ENCODE peak calls at places on chromosomes 12 and 14, in eight cellular contexts. T, I, M, Z, K, L, U and G are unnamed samples.

GRCh38 chr12:1122803-1123202 is 131.8 kb downstream of the ERC1 start:
- DNase-seq in Z (no peak), T (peak), I (no peak), L (peak), U (no peak), M (no peak), K (peak), G (no peak)

GRCh38 chr12:97968641-97969171 is 506.1 kb downstream of the RMST start:
- DNase-seq in T (no peak), K (peak), U (no peak), I (no peak), M (no peak), Z (no peak), L (no peak), G (no peak)

GRCh38 chr14:68784995-68785816 is 7.7 kb downstream of the ZFP36L1 start:
- DNase-seq in K (peak), M (no peak), I (no peak), L (no peak), T (peak), Z (peak), U (peak), G (peak)

GRCh38 chr12:68358532-68359485 is 26.6 kb upstream of the MDM1 start:
- DNase-seq in T (peak), Z (peak), U (peak), I (peak), L (peak), K (peak), M (no peak), G (peak)

GRCh38 chr14:32372154-32372553 is 43.1 kb downstream of the AKAP6 start:
- DNase-seq in I (no peak), U (peak), T (peak), L (no peak), K (no peak), Z (peak), M (no peak), G (no peak)

GRCh38 chr14:76918176-76918750 is 92.1 kb downstream of the LRRC74A start:
- DNase-seq in L (no peak), Z (peak), M (no peak), I (peak), U (peak), T (peak), K (peak), G (no peak)

GRCh38 chr14:91255026-91255695 is 10.7 kb upstream of the GPR68 start:
- DNase-seq in I (no peak), M (no peak), K (no peak), U (no peak), L (no peak), T (peak), Z (no peak), G (no peak)

GRCh38 chr12:65449400-65449799 is 170.9 kb downstream of the MSRB3 start:
- DNase-seq in K (no peak), L (no peak), I (no peak), M (no peak), Z (peak), T (no peak), U (peak), G (no peak)